ENCODE peak calls at places on chromosomes 12 and 14, in nine cellular contexts. One of them, this sample, is unnamed.

GRCh38 chr14:50794063-50794645 is 36.8 kb downstream of the NIN start:
- DNase-seq in fibroblast of the conjunctiva: no peak
- DNase-seq in activated CD4-positive, alpha-beta T cell treated with anti-CD3 and anti-CD28 coated beads for 4 hours: no peak
- DNase-seq in HFFc6: no peak
- DNase-seq in NCI-H1092: no peak
- DNase-seq in left kidney: peak
- DNase-seq in CD4-positive, alpha-beta T cell: no peak
- DNase-seq in CD8-positive, alpha-beta memory T cell: no peak
- DNase-seq in DMS 273 treated with DMSO at 0.1 percent for 48 hours: no peak
- DNase-seq in this sample: no peak

GRCh38 chr12:94267530-94267877 is 119.1 kb downstream of the PLXNC1 start:
- DNase-seq in fibroblast of the conjunctiva: no peak
- DNase-seq in activated CD4-positive, alpha-beta T cell treated with anti-CD3 and anti-CD28 coated beads for 4 hours: no peak
- DNase-seq in HFFc6: no peak
- DNase-seq in NCI-H1092: no peak
- DNase-seq in left kidney: no peak
- DNase-seq in CD4-positive, alpha-beta T cell: no peak
- DNase-seq in CD8-positive, alpha-beta memory T cell: no peak
- DNase-seq in DMS 273 treated with DMSO at 0.1 percent for 48 hours: no peak
- DNase-seq in this sample: no peak

GRCh38 chr12:52684431-52684830 is 4.2 kb upstream of the KRT1 start:
- DNase-seq in fibroblast of the conjunctiva: no peak
- DNase-seq in activated CD4-positive, alpha-beta T cell treated with anti-CD3 and anti-CD28 coated beads for 4 hours: no peak
- DNase-seq in HFFc6: no peak
- DNase-seq in NCI-H1092: no peak
- DNase-seq in left kidney: no peak
- DNase-seq in CD4-positive, alpha-beta T cell: no peak
- DNase-seq in CD8-positive, alpha-beta memory T cell: no peak
- DNase-seq in DMS 273 treated with DMSO at 0.1 percent for 48 hours: no peak
- DNase-seq in this sample: no peak

GRCh38 chr14:100557658-100558057 is 29.6 kb downstream of the BEGAIN start:
- DNase-seq in fibroblast of the conjunctiva: no peak
- DNase-seq in activated CD4-positive, alpha-beta T cell treated with anti-CD3 and anti-CD28 coated beads for 4 hours: no peak
- DNase-seq in HFFc6: no peak
- DNase-seq in NCI-H1092: no peak
- DNase-seq in left kidney: no peak
- DNase-seq in CD4-positive, alpha-beta T cell: no peak
- DNase-seq in CD8-positive, alpha-beta memory T cell: no peak
- DNase-seq in DMS 273 treated with DMSO at 0.1 percent for 48 hours: peak
- DNase-seq in this sample: peak

GRCh38 chr12:107903377-107904061 is 129.0 kb downstream of the ASCL4 start:
- DNase-seq in fibroblast of the conjunctiva: no peak
- DNase-seq in activated CD4-positive, alpha-beta T cell treated with anti-CD3 and anti-CD28 coated beads for 4 hours: no peak
- DNase-seq in HFFc6: no peak
- DNase-seq in NCI-H1092: peak
- DNase-seq in left kidney: peak
- DNase-seq in CD4-positive, alpha-beta T cell: no peak
- DNase-seq in CD8-positive, alpha-beta memory T cell: no peak
- DNase-seq in DMS 273 treated with DMSO at 0.1 percent for 48 hours: no peak
- DNase-seq in this sample: peak

GRCh38 chr12:132311201-132311915 is 18.0 kb downstream of the GALNT9 start:
- DNase-seq in fibroblast of the conjunctiva: no peak
- DNase-seq in activated CD4-positive, alpha-beta T cell treated with anti-CD3 and anti-CD28 coated beads for 4 hours: no peak
- DNase-seq in HFFc6: no peak
- DNase-seq in NCI-H1092: no peak
- DNase-seq in left kidney: no peak
- DNase-seq in CD4-positive, alpha-beta T cell: no peak
- DNase-seq in CD8-positive, alpha-beta memory T cell: no peak
- DNase-seq in DMS 273 treated with DMSO at 0.1 percent for 48 hours: no peak
- DNase-seq in this sample: no peak

GRCh38 chr14:58272589-58273372 is 25.6 kb upstream of the ARID4A start:
- DNase-seq in fibroblast of the conjunctiva: peak
- DNase-seq in activated CD4-positive, alpha-beta T cell treated with anti-CD3 and anti-CD28 coated beads for 4 hours: no peak
- DNase-seq in HFFc6: peak
- DNase-seq in NCI-H1092: no peak
- DNase-seq in left kidney: peak
- DNase-seq in CD4-positive, alpha-beta T cell: no peak
- DNase-seq in CD8-positive, alpha-beta memory T cell: no peak
- DNase-seq in DMS 273 treated with DMSO at 0.1 percent for 48 hours: no peak
- DNase-seq in this sample: peak

GRCh38 chr12:111764120-111764821 is 2.5 kb upstream of the ALDH2 start:
- DNase-seq in fibroblast of the conjunctiva: no peak
- DNase-seq in activated CD4-positive, alpha-beta T cell treated with anti-CD3 and anti-CD28 coated beads for 4 hours: no peak
- DNase-seq in HFFc6: no peak
- DNase-seq in NCI-H1092: no peak
- DNase-seq in left kidney: no peak
- DNase-seq in CD4-positive, alpha-beta T cell: no peak
- DNase-seq in CD8-positive, alpha-beta memory T cell: no peak
- DNase-seq in DMS 273 treated with DMSO at 0.1 percent for 48 hours: no peak
- DNase-seq in this sample: no peak

GRCh38 chr14:23612354-23612732 is 23.8 kb upstream of the DHRS2 start:
- DNase-seq in fibroblast of the conjunctiva: no peak
- DNase-seq in activated CD4-positive, alpha-beta T cell treated with anti-CD3 and anti-CD28 coated beads for 4 hours: no peak
- DNase-seq in HFFc6: no peak
- DNase-seq in NCI-H1092: no peak
- DNase-seq in left kidney: no peak
- DNase-seq in CD4-positive, alpha-beta T cell: no peak
- DNase-seq in CD8-positive, alpha-beta memory T cell: no peak
- DNase-seq in DMS 273 treated with DMSO at 0.1 percent for 48 hours: no peak
- DNase-seq in this sample: no peak

GRCh38 chr14:65167072-65167645 is 64.8 kb upstream of the MAX start:
- DNase-seq in fibroblast of the conjunctiva: no peak
- DNase-seq in activated CD4-positive, alpha-beta T cell treated with anti-CD3 and anti-CD28 coated beads for 4 hours: no peak
- DNase-seq in HFFc6: no peak
- DNase-seq in NCI-H1092: no peak
- DNase-seq in left kidney: no peak
- DNase-seq in CD4-positive, alpha-beta T cell: no peak
- DNase-seq in CD8-positive, alpha-beta memory T cell: no peak
- DNase-seq in DMS 273 treated with DMSO at 0.1 percent for 48 hours: no peak
- DNase-seq in this sample: no peak

GRCh38 chr12:111366583-111366982 is 2.3 kb downstream of the PHETA1 start:
- DNase-seq in fibroblast of the conjunctiva: no peak
- DNase-seq in activated CD4-positive, alpha-beta T cell treated with anti-CD3 and anti-CD28 coated beads for 4 hours: no peak
- DNase-seq in HFFc6: no peak
- DNase-seq in NCI-H1092: no peak
- DNase-seq in left kidney: no peak
- DNase-seq in CD4-positive, alpha-beta T cell: no peak
- DNase-seq in CD8-positive, alpha-beta memory T cell: no peak
- DNase-seq in DMS 273 treated with DMSO at 0.1 percent for 48 hours: no peak
- DNase-seq in this sample: no peak

GRCh38 chr14:42884100-42884499 is 1277.4 kb downstream of the LRFN5 start:
- DNase-seq in fibroblast of the conjunctiva: peak
- DNase-seq in activated CD4-positive, alpha-beta T cell treated with anti-CD3 and anti-CD28 coated beads for 4 hours: no peak
- DNase-seq in HFFc6: no peak
- DNase-seq in NCI-H1092: no peak
- DNase-seq in left kidney: peak
- DNase-seq in CD4-positive, alpha-beta T cell: no peak
- DNase-seq in CD8-positive, alpha-beta memory T cell: no peak
- DNase-seq in DMS 273 treated with DMSO at 0.1 percent for 48 hours: no peak
- DNase-seq in this sample: peak

GRCh38 chr14:30053103-30053502 is 125.5 kb upstream of the PRKD1 start:
- DNase-seq in fibroblast of the conjunctiva: no peak
- DNase-seq in activated CD4-positive, alpha-beta T cell treated with anti-CD3 and anti-CD28 coated beads for 4 hours: no peak
- DNase-seq in HFFc6: no peak
- DNase-seq in NCI-H1092: no peak
- DNase-seq in left kidney: no peak
- DNase-seq in CD4-positive, alpha-beta T cell: no peak
- DNase-seq in CD8-positive, alpha-beta memory T cell: no peak
- DNase-seq in DMS 273 treated with DMSO at 0.1 percent for 48 hours: no peak
- DNase-seq in this sample: no peak

GRCh38 chr12:116204169-116204568 is 73.3 kb downstream of the MED13L start:
- DNase-seq in fibroblast of the conjunctiva: no peak
- DNase-seq in activated CD4-positive, alpha-beta T cell treated with anti-CD3 and anti-CD28 coated beads for 4 hours: no peak
- DNase-seq in HFFc6: no peak
- DNase-seq in NCI-H1092: no peak
- DNase-seq in left kidney: no peak
- DNase-seq in CD4-positive, alpha-beta T cell: no peak
- DNase-seq in CD8-positive, alpha-beta memory T cell: no peak
- DNase-seq in DMS 273 treated with DMSO at 0.1 percent for 48 hours: no peak
- DNase-seq in this sample: no peak

GRCh38 chr14:46053221-46053620 is 598.4 kb downstream of the RPL10L start:
- DNase-seq in fibroblast of the conjunctiva: no peak
- DNase-seq in activated CD4-positive, alpha-beta T cell treated with anti-CD3 and anti-CD28 coated beads for 4 hours: no peak
- DNase-seq in HFFc6: no peak
- DNase-seq in NCI-H1092: no peak
- DNase-seq in left kidney: no peak
- DNase-seq in CD4-positive, alpha-beta T cell: no peak
- DNase-seq in CD8-positive, alpha-beta memory T cell: no peak
- DNase-seq in DMS 273 treated with DMSO at 0.1 percent for 48 hours: no peak
- DNase-seq in this sample: no peak

GRCh38 chr14:96816281-96816680 is 19.1 kb downstream of the VRK1 start:
- DNase-seq in fibroblast of the conjunctiva: no peak
- DNase-seq in activated CD4-positive, alpha-beta T cell treated with anti-CD3 and anti-CD28 coated beads for 4 hours: no peak
- DNase-seq in HFFc6: no peak
- DNase-seq in NCI-H1092: no peak
- DNase-seq in left kidney: no peak
- DNase-seq in CD4-positive, alpha-beta T cell: no peak
- DNase-seq in CD8-positive, alpha-beta memory T cell: no peak
- DNase-seq in DMS 273 treated with DMSO at 0.1 percent for 48 hours: no peak
- DNase-seq in this sample: no peak

GRCh38 chr14:36515105-36515593 is 4.9 kb downstream of the NKX2-1 start:
- DNase-seq in fibroblast of the conjunctiva: no peak
- DNase-seq in activated CD4-positive, alpha-beta T cell treated with anti-CD3 and anti-CD28 coated beads for 4 hours: no peak
- DNase-seq in HFFc6: no peak
- DNase-seq in NCI-H1092: peak
- DNase-seq in left kidney: peak
- DNase-seq in CD4-positive, alpha-beta T cell: no peak
- DNase-seq in CD8-positive, alpha-beta memory T cell: no peak
- DNase-seq in DMS 273 treated with DMSO at 0.1 percent for 48 hours: no peak
- DNase-seq in this sample: peak

GRCh38 chr12:53994691-53995310 is 5.2 kb upstream of the HOXC9 start:
- DNase-seq in fibroblast of the conjunctiva: no peak
- DNase-seq in activated CD4-positive, alpha-beta T cell treated with anti-CD3 and anti-CD28 coated beads for 4 hours: no peak
- DNase-seq in HFFc6: no peak
- DNase-seq in NCI-H1092: peak
- DNase-seq in left kidney: peak
- DNase-seq in CD4-positive, alpha-beta T cell: no peak
- DNase-seq in CD8-positive, alpha-beta memory T cell: no peak
- DNase-seq in DMS 273 treated with DMSO at 0.1 percent for 48 hours: no peak
- DNase-seq in this sample: peak

GRCh38 chr12:44223736-44224135 is 387.9 kb downstream of the TMEM117 start:
- DNase-seq in fibroblast of the conjunctiva: no peak
- DNase-seq in activated CD4-positive, alpha-beta T cell treated with anti-CD3 and anti-CD28 coated beads for 4 hours: no peak
- DNase-seq in HFFc6: no peak
- DNase-seq in NCI-H1092: no peak
- DNase-seq in left kidney: no peak
- DNase-seq in CD4-positive, alpha-beta T cell: no peak
- DNase-seq in CD8-positive, alpha-beta memory T cell: no peak
- DNase-seq in DMS 273 treated with DMSO at 0.1 percent for 48 hours: no peak
- DNase-seq in this sample: no peak

GRCh38 chr14:103749860-103750259 is 34.2 kb downstream of the ZFYVE21 start:
- DNase-seq in fibroblast of the conjunctiva: no peak
- DNase-seq in activated CD4-positive, alpha-beta T cell treated with anti-CD3 and anti-CD28 coated beads for 4 hours: no peak
- DNase-seq in HFFc6: no peak
- DNase-seq in NCI-H1092: no peak
- DNase-seq in left kidney: no peak
- DNase-seq in CD4-positive, alpha-beta T cell: no peak
- DNase-seq in CD8-positive, alpha-beta memory T cell: no peak
- DNase-seq in DMS 273 treated with DMSO at 0.1 percent for 48 hours: no peak
- DNase-seq in this sample: no peak

GRCh38 chr14:69059658-69060648 is 80.9 kb upstream of the ACTN1 start:
- DNase-seq in fibroblast of the conjunctiva: no peak
- DNase-seq in activated CD4-positive, alpha-beta T cell treated with anti-CD3 and anti-CD28 coated beads for 4 hours: no peak
- DNase-seq in HFFc6: peak
- DNase-seq in NCI-H1092: no peak
- DNase-seq in left kidney: no peak
- DNase-seq in CD4-positive, alpha-beta T cell: no peak
- DNase-seq in CD8-positive, alpha-beta memory T cell: no peak
- DNase-seq in DMS 273 treated with DMSO at 0.1 percent for 48 hours: no peak
- DNase-seq in this sample: no peak

GRCh38 chr12:55072093-55072492 is 52.3 kb downstream of the NEUROD4 start:
- DNase-seq in fibroblast of the conjunctiva: peak
- DNase-seq in activated CD4-positive, alpha-beta T cell treated with anti-CD3 and anti-CD28 coated beads for 4 hours: peak
- DNase-seq in HFFc6: peak
- DNase-seq in NCI-H1092: no peak
- DNase-seq in left kidney: peak
- DNase-seq in CD4-positive, alpha-beta T cell: peak
- DNase-seq in CD8-positive, alpha-beta memory T cell: peak
- DNase-seq in DMS 273 treated with DMSO at 0.1 percent for 48 hours: peak
- DNase-seq in this sample: peak

GRCh38 chr12:51867796-51868428 is 19.4 kb upstream of the FIGNL2 start:
- DNase-seq in fibroblast of the conjunctiva: no peak
- DNase-seq in activated CD4-positive, alpha-beta T cell treated with anti-CD3 and anti-CD28 coated beads for 4 hours: no peak
- DNase-seq in HFFc6: no peak
- DNase-seq in NCI-H1092: no peak
- DNase-seq in left kidney: no peak
- DNase-seq in CD4-positive, alpha-beta T cell: no peak
- DNase-seq in CD8-positive, alpha-beta memory T cell: no peak
- DNase-seq in DMS 273 treated with DMSO at 0.1 percent for 48 hours: no peak
- DNase-seq in this sample: no peak

GRCh38 chr14:32006267-32007110 is 70.6 kb upstream of the ARHGAP5 start:
- DNase-seq in fibroblast of the conjunctiva: no peak
- DNase-seq in activated CD4-positive, alpha-beta T cell treated with anti-CD3 and anti-CD28 coated beads for 4 hours: no peak
- DNase-seq in HFFc6: no peak
- DNase-seq in NCI-H1092: no peak
- DNase-seq in left kidney: peak
- DNase-seq in CD4-positive, alpha-beta T cell: no peak
- DNase-seq in CD8-positive, alpha-beta memory T cell: no peak
- DNase-seq in DMS 273 treated with DMSO at 0.1 percent for 48 hours: no peak
- DNase-seq in this sample: peak

GRCh38 chr12:119710374-119710773 is 42.4 kb downstream of the PRKAB1 start:
- DNase-seq in fibroblast of the conjunctiva: no peak
- DNase-seq in activated CD4-positive, alpha-beta T cell treated with anti-CD3 and anti-CD28 coated beads for 4 hours: no peak
- DNase-seq in HFFc6: no peak
- DNase-seq in NCI-H1092: no peak
- DNase-seq in left kidney: peak
- DNase-seq in CD4-positive, alpha-beta T cell: no peak
- DNase-seq in CD8-positive, alpha-beta memory T cell: no peak
- DNase-seq in DMS 273 treated with DMSO at 0.1 percent for 48 hours: no peak
- DNase-seq in this sample: no peak